ENCODE peak calls at places on chromosomes 16 and 17, in five cellular contexts. L, F, C, E and N are unnamed samples.

GRCh38 chr17:38421224-38421841 is 6.9 kb upstream of the ARHGAP23 start:
- DNase-seq in L (no peak), F (no peak), C (no peak), E (peak; percentile 93), N (no peak)

GRCh38 chr17:79842656-79843474 is 3.6 kb upstream of the CBX4 start:
- DNase-seq in L (peak; percentile 55), F (no peak), C (no peak), E (no peak), N (no peak)

GRCh38 chr16:11618107-11618717 is 31.5 kb upstream of the LITAF start:
- DNase-seq in L (no peak), F (no peak), C (no peak), E (no peak), N (no peak)

GRCh38 chr17:17420035-17420434 is 56.8 kb upstream of the MED9 start:
- DNase-seq in L (no peak), F (peak; percentile 92), C (no peak), E (peak; percentile 35), N (no peak)

GRCh38 chr17:66904760-66905637 is 59.5 kb upstream of the CACNG4 start:
- DNase-seq in L (no peak), F (no peak), C (peak; percentile 71), E (peak; percentile 59), N (no peak)

GRCh38 chr17:57939797-57940196 is 15.4 kb downstream of the CUEDC1 start:
- DNase-seq in L (no peak), F (no peak), C (no peak), E (no peak), N (no peak)

GRCh38 chr17:82718986-82719685 is 2.6 kb downstream of the FN3KRP start:
- DNase-seq in L (no peak), F (no peak), C (no peak), E (no peak), N (no peak)

GRCh38 chr17:81404557-81405165 is 9.4 kb downstream of the BAHCC1 start:
- DNase-seq in L (no peak), F (no peak), C (no peak), E (no peak), N (no peak)

GRCh38 chr16:57536306-57537193 is at the start of gene CCDC102A:
- DNase-seq in L (peak; percentile 61), F (peak; percentile 91), C (no peak), E (no peak), N (peak; percentile 75)

GRCh38 chr16:76882105-76882504 is 308.9 kb upstream of the MON1B start:
- DNase-seq in L (no peak), F (no peak), C (no peak), E (no peak), N (no peak)